ENCODE peak calls at places on chromosomes 6 and 20, in seven cellular contexts. Z, Y, P, N, X, A and G are unnamed samples.

GRCh38 chr20:46970937-46971630 is 76.4 kb downstream of the EYA2 start:
- DNase-seq in Y (no peak), Z (peak; percentile 44), X (peak; percentile 92), N (no peak), P (peak; percentile 37), A (no peak), G (peak; percentile 5)

GRCh38 chr20:63505723-63506122 is 6.8 kb upstream of the EEF1A2 start:
- DNase-seq in A (no peak), N (no peak), Y (no peak), P (no peak), Z (no peak), X (no peak), G (no peak)

GRCh38 chr20:23013429-23013828 is 21.7 kb upstream of the SSTR4 start:
- DNase-seq in Z (no peak), X (no peak), A (no peak), N (no peak), P (no peak), Y (no peak), G (no peak)

GRCh38 chr20:44720617-44720993 is 5.4 kb downstream of the CCN5 start:
- DNase-seq in A (peak; percentile 51), P (no peak), Y (no peak), Z (no peak), X (peak; percentile 96), N (no peak), G (no peak)

GRCh38 chr6:15888798-15889772 is 226.3 kb upstream of the DTNBP1 start:
- DNase-seq in Z (no peak), P (no peak), A (no peak), X (no peak), N (no peak), Y (no peak), G (no peak)

GRCh38 chr20:11218035-11218680 is 544.4 kb upstream of the JAG1 start:
- DNase-seq in X (no peak), A (no peak), N (no peak), Y (no peak), Z (no peak), P (no peak), G (no peak)

GRCh38 chr6:20379231-20379630 is 22.4 kb upstream of the E2F3 start:
- DNase-seq in P (no peak), X (no peak), N (no peak), Z (no peak), A (no peak), Y (no peak), G (no peak)

GRCh38 chr6:152110878-152111820 is 303.7 kb downstream of the ESR1 start:
- DNase-seq in X (no peak), P (no peak), Y (no peak), N (peak; percentile 66), A (peak; percentile 74), Z (no peak), G (no peak)

GRCh38 chr20:8305449-8305978 is 173.4 kb downstream of the PLCB1 start:
- DNase-seq in N (peak; percentile 9), P (peak; percentile 15), Y (no peak), A (peak; percentile 56), Z (peak; percentile 34), X (peak; percentile 8), G (peak; percentile 83)
- TF ChIP-seq CTCF in N (peak; percentile 66), P (peak; percentile 86), Y (peak; percentile 53), A (peak; percentile 53), Z (peak; percentile 36), X (peak; percentile 35), G (peak; percentile 71)

DNA sequence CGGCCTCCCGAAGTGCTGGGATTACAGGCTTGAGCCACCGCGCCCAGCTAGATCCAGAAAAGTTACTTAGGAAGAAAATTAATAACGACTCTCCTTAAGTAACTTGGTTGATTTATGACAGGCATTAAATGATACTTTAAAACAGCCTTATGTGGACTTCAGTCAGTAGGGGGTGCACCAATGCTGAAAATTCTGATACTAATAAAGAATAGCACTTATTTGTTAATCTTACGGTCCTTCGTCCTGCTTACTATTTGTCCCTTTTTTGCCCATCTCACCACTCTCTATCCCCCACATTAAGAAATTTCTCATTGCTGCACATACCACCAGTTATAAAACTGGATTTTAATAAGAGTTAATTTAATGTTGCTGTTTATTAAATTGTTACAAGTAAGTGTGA is 12.7 kb upstream of the PRELID3B start:
- DNase-seq in A (no peak), Y (no peak), N (no peak), X (no peak), P (no peak), Z (no peak), G (peak; percentile 43)
- TF ChIP-seq CTCF in A (peak; percentile 47), Y (peak; percentile 21), N (peak; percentile 63), X (peak; percentile 49), P (peak; percentile 15), Z (no peak), G (peak; percentile 52)

GRCh38 chr6:167713088-167713475 is 113.6 kb upstream of the AFDN start:
- DNase-seq in Z (no peak), A (no peak), Y (no peak), P (no peak), X (no peak), N (no peak), G (no peak)
- TF ChIP-seq CTCF in Z (no peak), A (no peak), Y (no peak), P (no peak), X (no peak), N (no peak), G (no peak)

GRCh38 chr6:139131736-139132285 is 3.1 kb upstream of the HECA start:
- DNase-seq in Z (no peak), X (no peak), P (no peak), A (no peak), Y (no peak), N (no peak), G (no peak)
- TF ChIP-seq CTCF in Z (no peak), X (no peak), P (no peak), A (no peak), Y (no peak), N (no peak), G (no peak)

GRCh38 chr6:38068854-38069253 is 249.3 kb downstream of the ZFAND3 start:
- DNase-seq in X (no peak), N (no peak), Z (no peak), Y (no peak), P (no peak), A (no peak), G (no peak)
- TF ChIP-seq CTCF in X (peak; percentile 16), N (peak; percentile 45), Z (no peak), Y (no peak), P (no peak), A (no peak), G (no peak)

DNA sequence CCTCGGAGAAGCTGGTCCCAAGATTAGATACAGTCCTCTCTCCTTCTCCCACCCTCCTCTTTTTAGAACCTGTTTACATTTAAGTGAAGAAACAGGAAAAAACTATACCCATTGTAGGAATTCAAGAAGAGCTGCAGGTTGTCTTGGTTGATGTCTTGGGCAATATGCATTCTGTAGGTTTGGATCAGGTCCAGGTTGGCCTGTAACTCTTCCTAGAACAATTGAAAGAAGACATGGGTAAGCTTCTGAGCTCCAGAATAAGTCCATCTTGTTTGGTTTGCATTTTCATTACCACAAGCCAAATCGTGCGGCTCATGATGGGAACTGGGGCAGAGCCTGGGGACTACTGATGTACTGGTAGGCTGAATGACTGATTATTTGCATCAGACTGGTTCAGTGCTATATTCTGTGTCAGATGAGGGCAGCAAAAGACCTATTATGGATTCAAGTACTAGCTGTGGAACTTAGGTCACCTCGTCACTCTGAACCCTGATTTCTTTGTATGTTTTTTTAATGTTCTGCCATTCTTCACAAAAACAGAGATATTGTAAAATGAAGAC is 20.3 kb upstream of the SLA2 start:
- DNase-seq in X (no peak), A (no peak), Z (no peak), Y (no peak), N (no peak), P (no peak), G (no peak)
- TF ChIP-seq CTCF in X (peak; percentile 28), A (no peak), Z (peak; percentile 15), Y (peak; percentile 5), N (peak; percentile 42), P (no peak), G (no peak)

DNA sequence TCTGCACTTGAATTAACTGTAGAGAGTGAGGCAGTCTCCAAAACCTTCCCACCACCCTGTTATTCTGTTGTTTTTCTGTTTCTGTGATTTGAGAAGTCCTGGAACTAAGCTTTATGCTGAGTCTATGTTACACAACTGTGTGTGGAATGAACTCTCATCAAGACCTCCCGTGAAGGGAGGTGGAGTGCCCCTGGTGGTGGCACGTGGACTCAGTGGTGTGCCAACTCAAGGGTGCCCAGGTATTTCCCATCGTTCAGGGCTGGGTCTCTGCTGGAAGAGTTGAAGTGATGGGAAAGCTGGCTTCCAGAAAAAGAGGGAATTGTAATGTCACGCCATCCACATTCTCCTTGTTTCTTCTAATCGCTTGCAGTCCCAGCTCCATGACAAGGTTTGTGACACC is 374.2 kb downstream of the SMOC2 start:
- DNase-seq in P (no peak), X (no peak), A (no peak), Y (no peak), N (no peak), Z (no peak), G (no peak)
- TF ChIP-seq CTCF in P (peak; percentile 14), X (no peak), A (no peak), Y (no peak), N (no peak), Z (no peak), G (no peak)